ENCODE peak calls at places on chromosomes 11 and 22, in ten cellular contexts. One of them, this sample, is unnamed.

GRCh38 chr11:92838655-92839334 is 130.7 kb upstream of the MTNR1B start:
- DNase-seq in kidney: no peak
- DNase-seq in AG09309: no peak
- DNase-seq in astrocyte of the spinal cord: no peak
- DNase-seq in fibroblast of lung: peak
- DNase-seq in mucosa of descending colon: no peak
- DNase-seq in fibroblast of the aortic adventitia: no peak
- DNase-seq in transverse colon: no peak
- DNase-seq in lower lobe of right lung: no peak
- DNase-seq in AG04450: no peak
- DNase-seq in this sample: peak

GRCh38 chr11:63843042-63843441 is 4.1 kb downstream of the MARK2 start:
- DNase-seq in fibroblast of lung: no peak
- DNase-seq in transverse colon: no peak
- DNase-seq in kidney: no peak
- DNase-seq in astrocyte of the spinal cord: no peak
- DNase-seq in mucosa of descending colon: no peak
- DNase-seq in AG04450: no peak
- DNase-seq in lower lobe of right lung: no peak
- DNase-seq in AG09309: no peak
- DNase-seq in fibroblast of the aortic adventitia: peak
- DNase-seq in this sample: peak

GRCh38 chr22:50473088-50473487 is 1.7 kb downstream of the SBF1 start:
- DNase-seq in fibroblast of the aortic adventitia: no peak
- DNase-seq in fibroblast of lung: no peak
- DNase-seq in lower lobe of right lung: no peak
- DNase-seq in astrocyte of the spinal cord: no peak
- DNase-seq in AG04450: no peak
- DNase-seq in kidney: peak
- DNase-seq in AG09309: no peak
- DNase-seq in transverse colon: peak
- DNase-seq in mucosa of descending colon: peak
- DNase-seq in this sample: no peak

GRCh38 chr11:33256031-33256807 is 962 bp upstream of the HIPK3 start:
- DNase-seq in fibroblast of lung: no peak
- DNase-seq in fibroblast of the aortic adventitia: peak
- DNase-seq in kidney: no peak
- DNase-seq in astrocyte of the spinal cord: peak
- DNase-seq in lower lobe of right lung: no peak
- DNase-seq in AG09309: no peak
- DNase-seq in mucosa of descending colon: no peak
- DNase-seq in transverse colon: no peak
- DNase-seq in AG04450: no peak
- DNase-seq in this sample: peak

GRCh38 chr22:22593250-22593649 is 34.2 kb upstream of the PRAME start:
- DNase-seq in lower lobe of right lung: no peak
- DNase-seq in AG09309: no peak
- DNase-seq in AG04450: no peak
- DNase-seq in transverse colon: no peak
- DNase-seq in fibroblast of lung: no peak
- DNase-seq in fibroblast of the aortic adventitia: no peak
- DNase-seq in astrocyte of the spinal cord: no peak
- DNase-seq in kidney: no peak
- DNase-seq in mucosa of descending colon: no peak
- DNase-seq in this sample: no peak

GRCh38 chr11:65529475-65530156 is 4.7 kb downstream of the SCYL1 start:
- DNase-seq in fibroblast of lung: no peak
- DNase-seq in AG04450: no peak
- DNase-seq in kidney: no peak
- DNase-seq in AG09309: no peak
- DNase-seq in astrocyte of the spinal cord: no peak
- DNase-seq in lower lobe of right lung: no peak
- DNase-seq in transverse colon: no peak
- DNase-seq in mucosa of descending colon: no peak
- DNase-seq in fibroblast of the aortic adventitia: no peak
- DNase-seq in this sample: no peak

GRCh38 chr22:43237280-43237679 is 50.3 kb upstream of the TTLL12 start:
- DNase-seq in transverse colon: no peak
- DNase-seq in fibroblast of lung: no peak
- DNase-seq in fibroblast of the aortic adventitia: no peak
- DNase-seq in lower lobe of right lung: no peak
- DNase-seq in mucosa of descending colon: no peak
- DNase-seq in kidney: no peak
- DNase-seq in astrocyte of the spinal cord: no peak
- DNase-seq in AG04450: no peak
- DNase-seq in AG09309: no peak
- DNase-seq in this sample: no peak

GRCh38 chr11:5291207-5291838 is 10.4 kb downstream of the OR51B4 start:
- DNase-seq in kidney: no peak
- DNase-seq in AG04450: no peak
- DNase-seq in AG09309: no peak
- DNase-seq in transverse colon: no peak
- DNase-seq in fibroblast of the aortic adventitia: peak
- DNase-seq in astrocyte of the spinal cord: peak
- DNase-seq in lower lobe of right lung: no peak
- DNase-seq in mucosa of descending colon: no peak
- DNase-seq in fibroblast of lung: peak
- DNase-seq in this sample: peak

GRCh38 chr11:64765291-64765803 is 5.6 kb upstream of the PYGM start:
- DNase-seq in mucosa of descending colon: no peak
- DNase-seq in astrocyte of the spinal cord: no peak
- DNase-seq in transverse colon: no peak
- DNase-seq in kidney: peak
- DNase-seq in lower lobe of right lung: no peak
- DNase-seq in AG09309: no peak
- DNase-seq in fibroblast of lung: no peak
- DNase-seq in AG04450: no peak
- DNase-seq in fibroblast of the aortic adventitia: no peak
- DNase-seq in this sample: no peak

GRCh38 chr11:79182794-79183193 is 258.0 kb downstream of the TENM4 start:
- DNase-seq in fibroblast of lung: peak
- DNase-seq in kidney: no peak
- DNase-seq in fibroblast of the aortic adventitia: peak
- DNase-seq in AG09309: peak
- DNase-seq in astrocyte of the spinal cord: peak
- DNase-seq in lower lobe of right lung: no peak
- DNase-seq in transverse colon: no peak
- DNase-seq in AG04450: peak
- DNase-seq in mucosa of descending colon: no peak
- DNase-seq in this sample: peak

GRCh38 chr22:37069319-37069718 is 17.8 kb downstream of the KCTD17 start:
- DNase-seq in mucosa of descending colon: no peak
- DNase-seq in fibroblast of the aortic adventitia: no peak
- DNase-seq in fibroblast of lung: no peak
- DNase-seq in transverse colon: no peak
- DNase-seq in AG09309: no peak
- DNase-seq in kidney: no peak
- DNase-seq in AG04450: no peak
- DNase-seq in astrocyte of the spinal cord: no peak
- DNase-seq in lower lobe of right lung: no peak
- DNase-seq in this sample: no peak

GRCh38 chr11:66698491-66698890 is 20.8 kb upstream of the RBM4B start:
- DNase-seq in AG04450: no peak
- DNase-seq in astrocyte of the spinal cord: no peak
- DNase-seq in fibroblast of lung: no peak
- DNase-seq in fibroblast of the aortic adventitia: no peak
- DNase-seq in kidney: no peak
- DNase-seq in AG09309: no peak
- DNase-seq in lower lobe of right lung: no peak
- DNase-seq in transverse colon: no peak
- DNase-seq in mucosa of descending colon: peak
- DNase-seq in this sample: no peak

GRCh38 chr22:16974298-16975084 is 33.5 kb downstream of the GAB4 start:
- DNase-seq in fibroblast of lung: no peak
- DNase-seq in astrocyte of the spinal cord: no peak
- DNase-seq in transverse colon: no peak
- DNase-seq in kidney: no peak
- DNase-seq in AG09309: no peak
- DNase-seq in mucosa of descending colon: no peak
- DNase-seq in lower lobe of right lung: no peak
- DNase-seq in fibroblast of the aortic adventitia: no peak
- DNase-seq in AG04450: no peak
- DNase-seq in this sample: no peak

GRCh38 chr11:587978-588380 is 11.7 kb downstream of the PHRF1 start:
- DNase-seq in lower lobe of right lung: peak
- DNase-seq in kidney: no peak
- DNase-seq in mucosa of descending colon: no peak
- DNase-seq in astrocyte of the spinal cord: peak
- DNase-seq in fibroblast of lung: peak
- DNase-seq in AG09309: no peak
- DNase-seq in fibroblast of the aortic adventitia: peak
- DNase-seq in transverse colon: no peak
- DNase-seq in AG04450: no peak
- DNase-seq in this sample: peak

GRCh38 chr22:31142285-31142684 is 2.0 kb upstream of the PLA2G3 start:
- DNase-seq in fibroblast of the aortic adventitia: no peak
- DNase-seq in fibroblast of lung: no peak
- DNase-seq in transverse colon: no peak
- DNase-seq in mucosa of descending colon: no peak
- DNase-seq in AG09309: no peak
- DNase-seq in astrocyte of the spinal cord: no peak
- DNase-seq in lower lobe of right lung: no peak
- DNase-seq in kidney: no peak
- DNase-seq in AG04450: no peak
- DNase-seq in this sample: no peak

GRCh38 chr11:73335204-73335923 is 27.3 kb downstream of the ARHGEF17 start:
- DNase-seq in AG09309: no peak
- DNase-seq in AG04450: no peak
- DNase-seq in mucosa of descending colon: peak
- DNase-seq in transverse colon: peak
- DNase-seq in kidney: peak
- DNase-seq in astrocyte of the spinal cord: peak
- DNase-seq in fibroblast of the aortic adventitia: peak
- DNase-seq in lower lobe of right lung: peak
- DNase-seq in fibroblast of lung: peak
- DNase-seq in this sample: peak

GRCh38 chr11:73465019-73465675 is 88.9 kb downstream of the RELT start:
- DNase-seq in astrocyte of the spinal cord: no peak
- DNase-seq in kidney: no peak
- DNase-seq in AG09309: no peak
- DNase-seq in fibroblast of lung: peak
- DNase-seq in lower lobe of right lung: no peak
- DNase-seq in fibroblast of the aortic adventitia: peak
- DNase-seq in mucosa of descending colon: no peak
- DNase-seq in AG04450: no peak
- DNase-seq in transverse colon: no peak
- DNase-seq in this sample: peak

GRCh38 chr22:50079689-50080465 is 5.3 kb downstream of the MLC1 start:
- DNase-seq in mucosa of descending colon: no peak
- DNase-seq in astrocyte of the spinal cord: no peak
- DNase-seq in AG09309: no peak
- DNase-seq in transverse colon: no peak
- DNase-seq in lower lobe of right lung: no peak
- DNase-seq in fibroblast of the aortic adventitia: no peak
- DNase-seq in kidney: peak
- DNase-seq in AG04450: no peak
- DNase-seq in fibroblast of lung: no peak
- DNase-seq in this sample: no peak

DNA sequence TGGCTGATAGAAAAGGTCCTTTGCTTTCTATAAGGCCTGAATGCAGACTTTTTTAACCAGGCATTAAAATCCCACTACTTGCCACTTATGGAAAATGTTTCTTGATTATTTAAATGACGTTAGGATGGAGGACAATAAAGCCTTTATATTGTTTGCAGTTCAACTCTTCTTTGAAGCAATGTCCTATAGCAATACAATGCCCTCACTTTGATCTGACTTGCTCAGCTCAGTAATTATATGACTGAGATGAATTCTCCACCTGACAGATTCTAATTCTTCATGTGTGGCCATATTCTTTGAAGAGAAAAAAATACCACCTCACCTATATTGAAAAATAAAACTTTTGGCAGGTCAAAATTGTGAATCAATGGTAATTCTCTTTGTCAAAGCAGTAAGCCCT is 182.0 kb upstream of the MTMR2 start:
- DNase-seq in fibroblast of the aortic adventitia: no peak
- DNase-seq in fibroblast of lung: no peak
- DNase-seq in kidney: no peak
- DNase-seq in astrocyte of the spinal cord: no peak
- DNase-seq in lower lobe of right lung: no peak
- DNase-seq in transverse colon: no peak
- DNase-seq in mucosa of descending colon: no peak
- DNase-seq in AG04450: no peak
- DNase-seq in AG09309: no peak
- DNase-seq in this sample: no peak
- H3K4me3 ChIP-seq in fibroblast of the aortic adventitia: no peak
- H3K4me3 ChIP-seq in fibroblast of lung: no peak
- H3K4me3 ChIP-seq in kidney: no peak
- H3K4me3 ChIP-seq in astrocyte of the spinal cord: no peak
- H3K4me3 ChIP-seq in lower lobe of right lung: no peak
- H3K4me3 ChIP-seq in transverse colon: no peak
- H3K4me3 ChIP-seq in mucosa of descending colon: no peak
- H3K4me3 ChIP-seq in AG04450: no peak
- H3K4me3 ChIP-seq in AG09309: no peak
- H3K4me3 ChIP-seq in this sample: no peak

GRCh38 chr22:46827072-46827780 is 64.8 kb downstream of the TBC1D22A start:
- DNase-seq in AG09309: no peak
- DNase-seq in lower lobe of right lung: no peak
- DNase-seq in fibroblast of lung: no peak
- DNase-seq in fibroblast of the aortic adventitia: no peak
- DNase-seq in AG04450: no peak
- DNase-seq in mucosa of descending colon: peak
- DNase-seq in astrocyte of the spinal cord: no peak
- DNase-seq in kidney: no peak
- DNase-seq in transverse colon: no peak
- DNase-seq in this sample: no peak
- H3K4me3 ChIP-seq in AG09309: no peak
- H3K4me3 ChIP-seq in lower lobe of right lung: no peak
- H3K4me3 ChIP-seq in fibroblast of lung: no peak
- H3K4me3 ChIP-seq in fibroblast of the aortic adventitia: no peak
- H3K4me3 ChIP-seq in AG04450: no peak
- H3K4me3 ChIP-seq in mucosa of descending colon: no peak
- H3K4me3 ChIP-seq in astrocyte of the spinal cord: no peak
- H3K4me3 ChIP-seq in kidney: no peak
- H3K4me3 ChIP-seq in transverse colon: no peak
- H3K4me3 ChIP-seq in this sample: no peak

DNA sequence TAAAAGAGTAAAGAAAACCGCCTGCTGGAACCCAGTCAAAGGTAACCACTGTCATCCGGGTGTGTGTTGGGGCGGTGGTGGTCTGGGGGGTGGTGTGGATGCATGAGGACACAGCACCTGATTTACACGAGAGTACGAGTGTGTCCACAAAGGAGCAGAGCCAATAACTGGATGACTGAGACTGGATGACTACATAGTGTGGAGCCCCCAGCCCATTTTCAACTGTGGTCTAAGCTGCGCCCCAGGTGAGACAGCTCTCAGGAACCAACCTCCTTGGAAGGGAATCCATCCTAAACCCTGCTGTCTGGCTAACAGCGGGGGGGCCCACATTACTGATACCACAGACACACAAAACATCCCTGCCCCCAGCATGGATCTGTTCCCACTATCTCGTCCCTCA is 5.6 kb downstream of the CELSR1 start:
- DNase-seq in kidney: no peak
- DNase-seq in fibroblast of the aortic adventitia: no peak
- DNase-seq in transverse colon: no peak
- DNase-seq in fibroblast of lung: no peak
- DNase-seq in lower lobe of right lung: no peak
- DNase-seq in AG04450: no peak
- DNase-seq in mucosa of descending colon: no peak
- DNase-seq in AG09309: no peak
- DNase-seq in astrocyte of the spinal cord: no peak
- DNase-seq in this sample: no peak
- H3K4me3 ChIP-seq in kidney: no peak
- H3K4me3 ChIP-seq in fibroblast of the aortic adventitia: no peak
- H3K4me3 ChIP-seq in transverse colon: no peak
- H3K4me3 ChIP-seq in fibroblast of lung: no peak
- H3K4me3 ChIP-seq in lower lobe of right lung: peak
- H3K4me3 ChIP-seq in AG04450: no peak
- H3K4me3 ChIP-seq in mucosa of descending colon: no peak
- H3K4me3 ChIP-seq in AG09309: no peak
- H3K4me3 ChIP-seq in astrocyte of the spinal cord: no peak
- H3K4me3 ChIP-seq in this sample: no peak

GRCh38 chr11:12680940-12681258 is 6.7 kb downstream of the TEAD1 start:
- DNase-seq in mucosa of descending colon: no peak
- DNase-seq in fibroblast of lung: no peak
- DNase-seq in fibroblast of the aortic adventitia: no peak
- DNase-seq in astrocyte of the spinal cord: no peak
- DNase-seq in kidney: no peak
- DNase-seq in AG09309: no peak
- DNase-seq in transverse colon: no peak
- DNase-seq in lower lobe of right lung: no peak
- DNase-seq in AG04450: no peak
- DNase-seq in this sample: no peak
- H3K4me3 ChIP-seq in mucosa of descending colon: no peak
- H3K4me3 ChIP-seq in fibroblast of lung: no peak
- H3K4me3 ChIP-seq in fibroblast of the aortic adventitia: no peak
- H3K4me3 ChIP-seq in astrocyte of the spinal cord: no peak
- H3K4me3 ChIP-seq in kidney: no peak
- H3K4me3 ChIP-seq in AG09309: no peak
- H3K4me3 ChIP-seq in transverse colon: no peak
- H3K4me3 ChIP-seq in lower lobe of right lung: no peak
- H3K4me3 ChIP-seq in AG04450: no peak
- H3K4me3 ChIP-seq in this sample: no peak